ENCODE peak calls at places on chromosomes 13 and 19, in seven cellular contexts. One of them, this sample, is unnamed.
A peak's percentile ranks its signal among the peaks of the same experiment; 100 is the strongest.

GRCh38 chr13:74187564-74187963 is 53.4 kb upstream of the KLF12 start:
- DNase-seq in AG04450: no peak
- DNase-seq in lower lobe of right lung: no peak
- DNase-seq in PC-3: peak; percentile 89
- DNase-seq in left lung: no peak
- DNase-seq in tibial nerve: no peak
- DNase-seq in esophagus squamous epithelium: no peak
- DNase-seq in this sample: no peak

GRCh38 chr19:48102870-48103751 is 7.5 kb downstream of the PLA2G4C start:
- DNase-seq in tibial nerve: no peak
- DNase-seq in lower lobe of right lung: no peak
- DNase-seq in esophagus squamous epithelium: no peak
- DNase-seq in left lung: no peak
- DNase-seq in AG04450: no peak
- DNase-seq in PC-3: peak; percentile 59
- DNase-seq in this sample: peak; percentile 85

GRCh38 chr19:50843701-50844221 is 10.4 kb upstream of the KLK15 start:
- DNase-seq in tibial nerve: no peak
- DNase-seq in lower lobe of right lung: no peak
- DNase-seq in AG04450: no peak
- DNase-seq in left lung: no peak
- DNase-seq in esophagus squamous epithelium: no peak
- DNase-seq in PC-3: no peak
- DNase-seq in this sample: no peak

GRCh38 chr13:45086484-45086883 is 33.8 kb upstream of the GTF2F2 start:
- DNase-seq in lower lobe of right lung: no peak
- DNase-seq in left lung: no peak
- DNase-seq in AG04450: no peak
- DNase-seq in PC-3: peak; percentile 69
- DNase-seq in tibial nerve: no peak
- DNase-seq in esophagus squamous epithelium: no peak
- DNase-seq in this sample: no peak

GRCh38 chr13:36275190-36276002 is 22.2 kb downstream of the CCDC169 start:
- DNase-seq in lower lobe of right lung: no peak
- DNase-seq in tibial nerve: peak; percentile 83
- DNase-seq in esophagus squamous epithelium: no peak
- DNase-seq in left lung: no peak
- DNase-seq in AG04450: peak; percentile 34
- DNase-seq in PC-3: peak; percentile 65
- DNase-seq in this sample: no peak

GRCh38 chr13:40069173-40070044 is 413.9 kb downstream of the COG6 start:
- DNase-seq in PC-3: peak; percentile 61
- DNase-seq in AG04450: peak; percentile 23
- DNase-seq in lower lobe of right lung: peak; percentile 68
- DNase-seq in esophagus squamous epithelium: no peak
- DNase-seq in tibial nerve: peak; percentile 87
- DNase-seq in left lung: no peak
- DNase-seq in this sample: peak; percentile 92

GRCh38 chr19:944171-944567 is 18.3 kb downstream of the ARID3A start:
- DNase-seq in tibial nerve: no peak
- DNase-seq in esophagus squamous epithelium: no peak
- DNase-seq in left lung: no peak
- DNase-seq in lower lobe of right lung: no peak
- DNase-seq in PC-3: no peak
- DNase-seq in AG04450: no peak
- DNase-seq in this sample: no peak

GRCh38 chr13:25044071-25044470 is 51.9 kb upstream of the PABPC3 start:
- DNase-seq in PC-3: no peak
- DNase-seq in esophagus squamous epithelium: no peak
- DNase-seq in AG04450: no peak
- DNase-seq in tibial nerve: no peak
- DNase-seq in left lung: no peak
- DNase-seq in lower lobe of right lung: no peak
- DNase-seq in this sample: no peak

GRCh38 chr13:67281476-67281875 is 51.3 kb upstream of the PCDH9 start:
- DNase-seq in left lung: no peak
- DNase-seq in AG04450: no peak
- DNase-seq in esophagus squamous epithelium: no peak
- DNase-seq in lower lobe of right lung: no peak
- DNase-seq in tibial nerve: no peak
- DNase-seq in PC-3: no peak
- DNase-seq in this sample: no peak

GRCh38 chr19:7670790-7671189 is 1.9 kb downstream of the RETN start:
- DNase-seq in tibial nerve: no peak
- DNase-seq in left lung: no peak
- DNase-seq in lower lobe of right lung: no peak
- DNase-seq in AG04450: no peak
- DNase-seq in esophagus squamous epithelium: no peak
- DNase-seq in PC-3: no peak
- DNase-seq in this sample: no peak

GRCh38 chr19:49126575-49126974 is 7.2 kb downstream of the PPFIA3 start:
- DNase-seq in AG04450: no peak
- DNase-seq in lower lobe of right lung: no peak
- DNase-seq in esophagus squamous epithelium: no peak
- DNase-seq in tibial nerve: no peak
- DNase-seq in PC-3: no peak
- DNase-seq in left lung: no peak
- DNase-seq in this sample: no peak

GRCh38 chr19:50425581-50425980 is 6.8 kb downstream of the SPIB start:
- DNase-seq in lower lobe of right lung: no peak
- DNase-seq in left lung: no peak
- DNase-seq in PC-3: no peak
- DNase-seq in tibial nerve: no peak
- DNase-seq in AG04450: no peak
- DNase-seq in esophagus squamous epithelium: no peak
- DNase-seq in this sample: no peak

GRCh38 chr13:95002968-95003813 is 290.8 kb upstream of the SOX21 start:
- DNase-seq in left lung: peak; percentile 77
- DNase-seq in esophagus squamous epithelium: no peak
- DNase-seq in AG04450: no peak
- DNase-seq in PC-3: no peak
- DNase-seq in tibial nerve: no peak
- DNase-seq in lower lobe of right lung: no peak
- DNase-seq in this sample: peak; percentile 57

GRCh38 chr19:46299695-46300094 is 2.9 kb downstream of the HIF3A start:
- DNase-seq in PC-3: no peak
- DNase-seq in left lung: no peak
- DNase-seq in esophagus squamous epithelium: no peak
- DNase-seq in AG04450: no peak
- DNase-seq in lower lobe of right lung: no peak
- DNase-seq in tibial nerve: no peak
- DNase-seq in this sample: no peak

GRCh38 chr13:90447735-90448103 is 899.8 kb upstream of the MIR17HG start:
- DNase-seq in tibial nerve: no peak
- DNase-seq in PC-3: peak; percentile 64
- DNase-seq in esophagus squamous epithelium: no peak
- DNase-seq in AG04450: no peak
- DNase-seq in lower lobe of right lung: no peak
- DNase-seq in left lung: no peak
- DNase-seq in this sample: no peak

GRCh38 chr13:87998081-87998480 is 326.9 kb downstream of the SLITRK5 start:
- DNase-seq in tibial nerve: no peak
- DNase-seq in AG04450: no peak
- DNase-seq in lower lobe of right lung: no peak
- DNase-seq in left lung: no peak
- DNase-seq in esophagus squamous epithelium: no peak
- DNase-seq in PC-3: no peak
- DNase-seq in this sample: no peak

GRCh38 chr13:112693831-112694497 is 4.1 kb downstream of the ATP11A start:
- DNase-seq in esophagus squamous epithelium: no peak
- DNase-seq in tibial nerve: peak; percentile 34
- DNase-seq in AG04450: peak; percentile 41
- DNase-seq in left lung: no peak
- DNase-seq in PC-3: peak; percentile 22
- DNase-seq in lower lobe of right lung: peak; percentile 70
- DNase-seq in this sample: peak; percentile 51

GRCh38 chr19:49654581-49654980 is 11.1 kb downstream of the IRF3 start:
- DNase-seq in PC-3: no peak
- DNase-seq in esophagus squamous epithelium: no peak
- DNase-seq in AG04450: no peak
- DNase-seq in lower lobe of right lung: no peak
- DNase-seq in left lung: no peak
- DNase-seq in tibial nerve: no peak
- DNase-seq in this sample: no peak

GRCh38 chr19:55642153-55643002 is 1.1 kb upstream of the ZNF581 start:
- DNase-seq in left lung: peak; percentile 81
- DNase-seq in lower lobe of right lung: peak; percentile 65
- DNase-seq in esophagus squamous epithelium: no peak
- DNase-seq in AG04450: no peak
- DNase-seq in tibial nerve: no peak
- DNase-seq in PC-3: peak; percentile 51
- DNase-seq in this sample: peak; percentile 69

GRCh38 chr19:18610556-18611326 is 1.9 kb upstream of the TMEM59L start:
- DNase-seq in esophagus squamous epithelium: no peak
- DNase-seq in lower lobe of right lung: no peak
- DNase-seq in tibial nerve: no peak
- DNase-seq in PC-3: no peak
- DNase-seq in AG04450: no peak
- DNase-seq in left lung: no peak
- DNase-seq in this sample: peak; percentile 81

GRCh38 chr19:18613589-18614234 is 1.0 kb downstream of the TMEM59L start:
- DNase-seq in AG04450: no peak
- DNase-seq in lower lobe of right lung: no peak
- DNase-seq in esophagus squamous epithelium: no peak
- DNase-seq in left lung: no peak
- DNase-seq in PC-3: no peak
- DNase-seq in tibial nerve: no peak
- DNase-seq in this sample: peak; percentile 62

GRCh38 chr19:18611327-18612050 is 1.2 kb upstream of the TMEM59L start:
- DNase-seq in lower lobe of right lung: no peak
- DNase-seq in PC-3: no peak
- DNase-seq in tibial nerve: no peak
- DNase-seq in left lung: no peak
- DNase-seq in esophagus squamous epithelium: no peak
- DNase-seq in AG04450: no peak
- DNase-seq in this sample: peak; percentile 85

GRCh38 chr19:18612772-18613588 is at the start of gene TMEM59L:
- DNase-seq in lower lobe of right lung: no peak
- DNase-seq in esophagus squamous epithelium: no peak
- DNase-seq in tibial nerve: no peak
- DNase-seq in PC-3: no peak
- DNase-seq in left lung: peak; percentile 83
- DNase-seq in AG04450: no peak
- DNase-seq in this sample: peak; percentile 75

GRCh38 chr19:18612051-18612771 is 459 bp upstream of the TMEM59L start:
- DNase-seq in lower lobe of right lung: no peak
- DNase-seq in tibial nerve: no peak
- DNase-seq in PC-3: no peak
- DNase-seq in left lung: no peak
- DNase-seq in esophagus squamous epithelium: no peak
- DNase-seq in AG04450: no peak
- DNase-seq in this sample: no peak
- H3K27me3 ChIP-seq in lower lobe of right lung: peaks cover 88% of the 10 kb centered on the region
- H3K27me3 ChIP-seq in tibial nerve: peaks cover 7% of the 10 kb centered on the region
- H3K27me3 ChIP-seq in PC-3: peaks cover 74% of the 10 kb centered on the region
- H3K27me3 ChIP-seq in left lung: peaks cover 99% of the 10 kb centered on the region
- H3K27me3 ChIP-seq in esophagus squamous epithelium: peaks cover 100% of the 10 kb centered on the region
- H3K27me3 ChIP-seq in AG04450: peaks cover 77% of the 10 kb centered on the region
- H3K27me3 ChIP-seq in this sample: peaks cover 89% of the 10 kb centered on the region

GRCh38 chr19:54572696-54573311 is 786 bp upstream of the LILRA2 start:
- DNase-seq in PC-3: no peak
- DNase-seq in lower lobe of right lung: peak; percentile 76
- DNase-seq in esophagus squamous epithelium: no peak
- DNase-seq in tibial nerve: peak; percentile 13
- DNase-seq in left lung: peak; percentile 80
- DNase-seq in AG04450: no peak
- DNase-seq in this sample: no peak

GRCh38 chr19:54576411-54576976 is 2.9 kb downstream of the LILRA2 start:
- DNase-seq in AG04450: no peak
- DNase-seq in tibial nerve: no peak
- DNase-seq in esophagus squamous epithelium: no peak
- DNase-seq in left lung: peak; percentile 56
- DNase-seq in lower lobe of right lung: no peak
- DNase-seq in PC-3: no peak
- DNase-seq in this sample: peak; percentile 55

GRCh38 chr19:54574051-54574450 is 461 bp downstream of the LILRA2 start:
- DNase-seq in lower lobe of right lung: no peak
- DNase-seq in esophagus squamous epithelium: no peak
- DNase-seq in AG04450: no peak
- DNase-seq in tibial nerve: no peak
- DNase-seq in PC-3: no peak
- DNase-seq in left lung: no peak
- DNase-seq in this sample: no peak

GRCh38 chr19:54573330-54573872 is at the start of gene LILRA2:
- DNase-seq in esophagus squamous epithelium: no peak
- DNase-seq in left lung: peak; percentile 76
- DNase-seq in lower lobe of right lung: peak; percentile 64
- DNase-seq in tibial nerve: peak; percentile 12
- DNase-seq in AG04450: no peak
- DNase-seq in PC-3: no peak
- DNase-seq in this sample: no peak

GRCh38 chr19:54574527-54575056 is 1.0 kb downstream of the LILRA2 start:
- DNase-seq in PC-3: no peak
- DNase-seq in left lung: no peak
- DNase-seq in lower lobe of right lung: no peak
- DNase-seq in esophagus squamous epithelium: no peak
- DNase-seq in AG04450: no peak
- DNase-seq in tibial nerve: no peak
- DNase-seq in this sample: no peak
- H3K4me3 ChIP-seq in PC-3: no peak overlapping the region
- H3K4me3 ChIP-seq in left lung: no peak overlapping the region
- H3K4me3 ChIP-seq in lower lobe of right lung: peak overlapping the region; percentile 28
- H3K4me3 ChIP-seq in esophagus squamous epithelium: no peak overlapping the region
- H3K4me3 ChIP-seq in AG04450: no peak overlapping the region
- H3K4me3 ChIP-seq in tibial nerve: no peak overlapping the region
- H3K4me3 ChIP-seq in this sample: no peak overlapping the region

DNA sequence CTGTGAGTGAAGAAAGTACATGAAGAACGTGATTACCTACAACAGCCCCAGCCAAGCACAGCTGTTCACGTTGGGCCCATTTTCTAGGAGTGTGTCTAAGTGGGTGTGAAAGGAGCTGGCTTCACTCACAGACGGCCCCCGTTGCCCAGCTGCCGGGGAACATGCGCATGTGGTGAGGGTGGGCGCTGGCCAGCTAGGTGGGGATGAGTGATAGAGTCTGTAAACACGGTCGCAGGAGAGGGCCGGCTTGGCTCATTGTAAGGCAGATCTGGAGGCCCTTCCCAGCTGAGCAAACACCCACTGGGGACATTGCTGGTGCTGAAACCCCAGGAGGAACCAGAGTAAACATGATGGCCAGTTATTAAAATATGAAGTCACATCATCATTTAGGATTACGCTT is 160.5 kb downstream of the TEX29 start:
- DNase-seq in PC-3: no peak
- DNase-seq in esophagus squamous epithelium: no peak
- DNase-seq in left lung: peak; percentile 67
- DNase-seq in lower lobe of right lung: no peak
- DNase-seq in tibial nerve: no peak
- DNase-seq in AG04450: no peak
- DNase-seq in this sample: no peak
- H3K27me3 ChIP-seq in PC-3: peaks cover 56% of the 10 kb centered on the region
- H3K27me3 ChIP-seq in esophagus squamous epithelium: peaks cover 25% of the 10 kb centered on the region
- H3K27me3 ChIP-seq in left lung: peaks cover 6% of the 10 kb centered on the region
- H3K27me3 ChIP-seq in lower lobe of right lung: peaks cover 9% of the 10 kb centered on the region
- H3K27me3 ChIP-seq in tibial nerve: no peaks in the 10 kb centered on the region
- H3K27me3 ChIP-seq in AG04450: no peaks in the 10 kb centered on the region
- H3K27me3 ChIP-seq in this sample: no peaks in the 10 kb centered on the region

GRCh38 chr19:3178377-3178972 is at the start of gene S1PR4:
- DNase-seq in PC-3: no peak
- DNase-seq in left lung: peak; percentile 86
- DNase-seq in tibial nerve: no peak
- DNase-seq in AG04450: no peak
- DNase-seq in lower lobe of right lung: peak; percentile 73
- DNase-seq in esophagus squamous epithelium: no peak
- DNase-seq in this sample: no peak
- H3K4me3 ChIP-seq in PC-3: no peak within 1 kb of the TSS
- H3K4me3 ChIP-seq in left lung: peak within 1 kb of the TSS; percentile 21
- H3K4me3 ChIP-seq in tibial nerve: no peak within 1 kb of the TSS
- H3K4me3 ChIP-seq in AG04450: no peak within 1 kb of the TSS
- H3K4me3 ChIP-seq in lower lobe of right lung: peak within 1 kb of the TSS; percentile 55
- H3K4me3 ChIP-seq in esophagus squamous epithelium: peak within 1 kb of the TSS; percentile 58
- H3K4me3 ChIP-seq in this sample: no peak within 1 kb of the TSS

GRCh38 chr19:28793391-28794168 is 419.4 kb downstream of the UQCRFS1 start:
- DNase-seq in left lung: peak; percentile 77
- DNase-seq in AG04450: no peak
- DNase-seq in tibial nerve: no peak
- DNase-seq in esophagus squamous epithelium: no peak
- DNase-seq in PC-3: no peak
- DNase-seq in lower lobe of right lung: no peak
- DNase-seq in this sample: peak; percentile 81
- H3K27me3 ChIP-seq in left lung: peaks cover 60% of the 10 kb centered on the region
- H3K27me3 ChIP-seq in AG04450: no peaks in the 10 kb centered on the region
- H3K27me3 ChIP-seq in tibial nerve: no peaks in the 10 kb centered on the region
- H3K27me3 ChIP-seq in esophagus squamous epithelium: peaks cover 37% of the 10 kb centered on the region
- H3K27me3 ChIP-seq in PC-3: no peaks in the 10 kb centered on the region
- H3K27me3 ChIP-seq in lower lobe of right lung: peaks cover 37% of the 10 kb centered on the region
- H3K27me3 ChIP-seq in this sample: peaks cover 37% of the 10 kb centered on the region

This sample was measured in endodermal cell.